ENCODE peak calls at places on chromosomes 13 and 19, in eight cellular contexts. Q is aorta; Z is mucosa of descending colon; B is AG04450; Y is cardiac muscle cell; I is CD4-positive, alpha-beta T cell; U is hepatocyte; H is keratinocyte. L is an unnamed sample.

GRCh38 chr19:38717051-38717450 is 27.2 kb downstream of the CAPN12 start:
- DNase-seq in Q (no peak), Z (no peak), B (no peak), Y (no peak), I (no peak), U (no peak), H (no peak), L (no peak)

GRCh38 chr19:42324655-42325307 is 654 bp upstream of the MEGF8 start:
- DNase-seq in Q (no peak), Z (no peak), B (no peak), Y (no peak), I (no peak), U (no peak), H (no peak), L (no peak)

GRCh38 chr13:112931028-112931934 is 37.7 kb upstream of the MCF2L start:
- DNase-seq in Q (no peak), Z (peak; percentile 76), B (peak; percentile 46), Y (peak; percentile 84), I (no peak), U (peak; percentile 81), H (no peak), L (no peak)

GRCh38 chr19:461664-462551 is 1.1 kb upstream of the SHC2 start:
- DNase-seq in Q (no peak), Z (peak; percentile 56), B (no peak), Y (no peak), I (no peak), U (peak; percentile 83), H (no peak), L (peak; percentile 33)

GRCh38 chr19:38268539-38268938 is 4.2 kb downstream of the SPINT2 start:
- DNase-seq in Q (no peak), Z (peak; percentile 66), B (no peak), Y (no peak), I (no peak), U (peak; percentile 23), H (no peak), L (no peak)

GRCh38 chr13:98996046-98996445 is 18.2 kb upstream of the DOCK9 start:
- DNase-seq in Q (no peak), Z (no peak), B (no peak), Y (no peak), I (no peak), U (no peak), H (no peak), L (no peak)

GRCh38 chr13:34779171-34779570 is 162.9 kb upstream of the NBEA start:
- DNase-seq in Q (no peak), Z (no peak), B (no peak), Y (peak; percentile 41), I (no peak), U (no peak), H (no peak), L (no peak)

GRCh38 chr19:3986260-3987041 is 1.2 kb upstream of the EEF2 start:
- DNase-seq in Q (peak; percentile 47), Z (peak; percentile 64), B (no peak), Y (peak; percentile 87), I (peak; percentile 45), U (peak; percentile 85), H (peak; percentile 45), L (no peak)

GRCh38 chr13:46343279-46343949 is 43.6 kb downstream of the RUBCNL start:
- DNase-seq in Q (no peak), Z (no peak), B (no peak), Y (no peak), I (no peak), U (no peak), H (no peak), L (no peak)

GRCh38 chr19:5356428-5356827 is 15.8 kb upstream of the PTPRS start:
- DNase-seq in Q (no peak), Z (no peak), B (no peak), Y (no peak), I (no peak), U (no peak), H (no peak), L (no peak)

GRCh38 chr13:41268764-41269163 is 5.4 kb upstream of the MTRF1 start:
- DNase-seq in Q (no peak), Z (no peak), B (no peak), Y (peak; percentile 14), I (no peak), U (no peak), H (no peak), L (no peak)

GRCh38 chr19:22286151-22286810 is at the start of gene ZNF729:
- DNase-seq in Q (no peak), Z (no peak), B (no peak), Y (no peak), I (no peak), U (no peak), H (no peak), L (no peak)
- H3K9me3 ChIP-seq in Q (peaks cover 2% of the 10 kb centered on the region), Z (peaks cover 65% of the 10 kb centered on the region), B (peaks cover 32% of the 10 kb centered on the region), Y (no peaks in the 10 kb centered on the region), I (no peaks in the 10 kb centered on the region), U (no peaks in the 10 kb centered on the region), H (peaks cover 4% of the 10 kb centered on the region), L (no peaks in the 10 kb centered on the region)

GRCh38 chr19:20558011-20558410 is 7.6 kb downstream of the ZNF737 start:
- DNase-seq in Q (no peak), Z (no peak), B (no peak), Y (no peak), I (no peak), U (no peak), H (no peak), L (no peak)
- H3K9me3 ChIP-seq in Q (peaks cover 20% of the 10 kb centered on the region), Z (peaks cover 94% of the 10 kb centered on the region), B (peaks cover 56% of the 10 kb centered on the region), Y (no peaks in the 10 kb centered on the region), I (peaks cover 95% of the 10 kb centered on the region), U (peaks cover 56% of the 10 kb centered on the region), H (peaks cover 4% of the 10 kb centered on the region), L (peaks cover 85% of the 10 kb centered on the region)

DNA sequence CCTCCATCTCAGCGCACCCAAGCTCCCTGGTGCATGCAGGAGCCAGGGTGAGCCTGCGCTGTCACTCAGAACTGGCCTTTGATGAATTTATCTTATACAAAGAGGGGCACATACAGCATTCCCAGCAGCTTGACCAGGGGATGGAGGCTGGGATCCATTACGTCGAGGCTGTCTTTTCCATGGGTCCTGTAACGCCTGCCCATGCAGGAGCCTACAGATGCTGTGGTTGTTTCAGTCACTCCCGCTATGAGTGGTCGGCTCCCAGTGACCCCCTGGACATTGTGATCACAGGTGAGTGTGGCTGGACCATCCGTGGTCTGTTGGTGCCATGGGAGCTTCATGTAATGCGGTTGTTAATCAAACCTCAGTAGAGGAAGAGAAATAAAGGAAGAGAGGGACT is 33.0 kb downstream of the LAIR2 start:
- DNase-seq in Q (no peak), Z (no peak), B (no peak), Y (no peak), I (no peak), U (no peak), H (no peak), L (no peak)
- H3K9me3 ChIP-seq in Q (no peaks in the 10 kb centered on the region), Z (no peaks in the 10 kb centered on the region), B (peaks cover 42% of the 10 kb centered on the region), Y (no peaks in the 10 kb centered on the region), I (no peaks in the 10 kb centered on the region), U (no peaks in the 10 kb centered on the region), H (peaks cover 15% of the 10 kb centered on the region), L (no peaks in the 10 kb centered on the region)

DNA sequence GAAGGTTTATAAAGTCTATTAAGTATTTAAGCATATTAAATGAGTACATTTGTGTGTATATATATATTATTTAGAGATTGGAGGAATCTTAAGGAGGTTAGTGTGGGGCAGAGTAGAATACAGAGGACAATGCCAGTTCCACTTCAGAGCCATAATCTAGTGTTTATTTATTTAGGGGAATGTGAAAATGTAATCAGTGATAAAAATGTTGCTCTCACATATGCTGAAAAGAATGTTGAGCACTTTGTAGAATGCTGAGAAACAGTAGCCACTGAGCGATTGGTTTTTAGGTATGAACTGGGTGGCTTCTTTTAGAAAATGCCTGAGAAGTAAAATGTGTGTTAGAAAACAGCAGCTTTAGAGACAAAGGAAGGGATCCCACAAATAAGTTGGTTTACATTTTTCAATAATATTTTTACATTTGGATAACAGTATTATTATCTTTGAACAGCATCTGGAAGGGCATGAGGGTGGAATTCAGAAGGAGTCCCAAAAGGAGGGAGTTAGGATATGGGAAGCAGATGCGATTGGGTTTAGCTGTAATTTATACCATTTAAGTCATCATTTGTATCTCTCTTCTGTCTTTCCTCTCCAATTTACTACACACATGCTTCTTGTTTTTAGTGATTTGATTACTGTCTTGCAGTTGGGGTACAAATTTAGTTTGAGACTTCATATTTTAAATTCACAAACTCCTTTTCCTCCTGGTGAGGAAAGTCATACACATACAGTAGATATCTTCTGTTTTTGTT is 68.6 kb downstream of the NDFIP2 start:
- DNase-seq in Q (no peak), Z (no peak), B (no peak), Y (peak; percentile 28), I (no peak), U (no peak), H (no peak), L (no peak)
- H3K9me3 ChIP-seq in Q (no peaks in the 10 kb centered on the region), Z (no peaks in the 10 kb centered on the region), B (no peaks in the 10 kb centered on the region), Y (no peaks in the 10 kb centered on the region), I (no peaks in the 10 kb centered on the region), U (no peaks in the 10 kb centered on the region), H (no peaks in the 10 kb centered on the region), L (no peaks in the 10 kb centered on the region)

DNA sequence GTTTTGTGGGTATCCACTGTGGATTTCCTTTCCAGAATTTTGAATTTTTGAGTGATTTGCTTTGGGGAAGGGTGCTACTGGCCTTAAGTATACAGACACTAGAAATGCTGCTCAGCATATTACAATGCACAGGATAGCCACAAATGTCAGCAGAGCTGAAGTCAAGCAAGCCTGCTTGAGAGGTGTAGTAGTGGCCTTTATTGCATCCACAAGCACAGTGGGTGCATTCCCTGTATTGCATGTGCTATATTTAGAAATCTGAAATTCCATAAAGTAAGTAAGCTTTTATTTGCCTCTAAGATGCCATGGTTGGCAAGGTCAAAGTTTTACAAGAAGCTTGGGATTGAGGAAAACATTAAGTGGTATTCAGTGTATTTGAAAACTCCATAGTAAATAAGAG is 79.5 kb upstream of the ZNF91 start:
- DNase-seq in Q (no peak), Z (no peak), B (no peak), Y (no peak), I (no peak), U (no peak), H (no peak), L (no peak)
- H3K9me3 ChIP-seq in Q (peaks cover 2% of the 10 kb centered on the region), Z (no peaks in the 10 kb centered on the region), B (peaks cover 36% of the 10 kb centered on the region), Y (peaks cover 3% of the 10 kb centered on the region), I (peaks cover 13% of the 10 kb centered on the region), U (no peaks in the 10 kb centered on the region), H (no peaks in the 10 kb centered on the region), L (peaks cover 5% of the 10 kb centered on the region)

GRCh38 chr19:54560881-54561385 is 12.7 kb upstream of the LILRA2 start:
- DNase-seq in Q (no peak), Z (no peak), B (no peak), Y (no peak), I (no peak), U (no peak), H (no peak), L (no peak)

GRCh38 chr19:54556194-54556593 is 17.4 kb upstream of the LILRA2 start:
- DNase-seq in Q (no peak), Z (no peak), B (no peak), Y (no peak), I (no peak), U (no peak), H (no peak), L (no peak)

GRCh38 chr19:54558339-54558738 is 15.3 kb upstream of the LILRA2 start:
- DNase-seq in Q (no peak), Z (no peak), B (no peak), Y (no peak), I (no peak), U (no peak), H (no peak), L (no peak)

GRCh38 chr19:54561840-54562239 is 11.8 kb upstream of the LILRA2 start:
- DNase-seq in Q (no peak), Z (no peak), B (no peak), Y (no peak), I (no peak), U (no peak), H (no peak), L (no peak)
- H3K9me3 ChIP-seq in Q (no peaks in the 10 kb centered on the region), Z (no peaks in the 10 kb centered on the region), B (peaks cover 35% of the 10 kb centered on the region), Y (no peaks in the 10 kb centered on the region), I (no peaks in the 10 kb centered on the region), U (peaks cover 3% of the 10 kb centered on the region), H (peaks cover 2% of the 10 kb centered on the region), L (no peaks in the 10 kb centered on the region)

L was measured in left ventricle myocardium inferior.